ENCODE peak calls at places on chromosomes 4 and X, in five cellular contexts. One of them, this sample, is unnamed.

GRCh38 chr4:81519856-81520255 is 48.1 kb upstream of the RASGEF1B start:
- DNase-seq in left cardiac atrium: no peak
- DNase-seq in AG09309: no peak
- DNase-seq in HEK293T: no peak
- DNase-seq in mucosa of gallbladder: no peak
- DNase-seq in this sample: no peak

GRCh38 chr4:78645853-78646757 is 94.5 kb downstream of the ANXA3 start:
- DNase-seq in left cardiac atrium: peak
- DNase-seq in AG09309: peak
- DNase-seq in HEK293T: no peak
- DNase-seq in mucosa of gallbladder: peak
- DNase-seq in this sample: no peak

GRCh38 chr4:11813951-11814446 is 385.3 kb upstream of the HS3ST1 start:
- DNase-seq in left cardiac atrium: no peak
- DNase-seq in AG09309: no peak
- DNase-seq in HEK293T: no peak
- DNase-seq in mucosa of gallbladder: no peak
- DNase-seq in this sample: no peak

GRCh38 chrX:69179380-69179911 is 14.2 kb upstream of the PJA1 start:
- DNase-seq in left cardiac atrium: no peak
- DNase-seq in AG09309: no peak
- DNase-seq in HEK293T: peak
- DNase-seq in mucosa of gallbladder: no peak
- DNase-seq in this sample: peak

GRCh38 chr4:152705918-152706317 is 26.1 kb upstream of the TMEM154 start:
- DNase-seq in left cardiac atrium: no peak
- DNase-seq in AG09309: no peak
- DNase-seq in HEK293T: no peak
- DNase-seq in mucosa of gallbladder: no peak
- DNase-seq in this sample: no peak

GRCh38 chr4:72031868-72032619 is at the start of gene NPFFR2:
- DNase-seq in left cardiac atrium: peak
- DNase-seq in AG09309: no peak
- DNase-seq in HEK293T: peak
- DNase-seq in mucosa of gallbladder: peak
- DNase-seq in this sample: peak

GRCh38 chr4:47510506-47511143 is 25.6 kb downstream of the ATP10D start:
- DNase-seq in left cardiac atrium: no peak
- DNase-seq in AG09309: no peak
- DNase-seq in HEK293T: no peak
- DNase-seq in mucosa of gallbladder: no peak
- DNase-seq in this sample: no peak

GRCh38 chr4:819401-820229 is 6.3 kb downstream of the CPLX1 start:
- DNase-seq in left cardiac atrium: no peak
- DNase-seq in AG09309: no peak
- DNase-seq in HEK293T: no peak
- DNase-seq in mucosa of gallbladder: no peak
- DNase-seq in this sample: peak

GRCh38 chr4:76526585-76526990 is 91.6 kb downstream of the SHROOM3 start:
- DNase-seq in left cardiac atrium: no peak
- DNase-seq in AG09309: no peak
- DNase-seq in HEK293T: no peak
- DNase-seq in mucosa of gallbladder: peak
- DNase-seq in this sample: no peak

GRCh38 chr4:120299631-120300030 is 233.0 kb upstream of the MAD2L1 start:
- DNase-seq in left cardiac atrium: no peak
- DNase-seq in AG09309: no peak
- DNase-seq in HEK293T: no peak
- DNase-seq in mucosa of gallbladder: no peak
- DNase-seq in this sample: no peak

GRCh38 chr4:184331155-184331995 is 113.7 kb upstream of the ENPP6 start:
- DNase-seq in left cardiac atrium: no peak
- DNase-seq in AG09309: no peak
- DNase-seq in HEK293T: no peak
- DNase-seq in mucosa of gallbladder: peak
- DNase-seq in this sample: peak

GRCh38 chr4:108446554-108446953 is 173.8 kb upstream of the RPL34 start:
- DNase-seq in left cardiac atrium: no peak
- DNase-seq in AG09309: no peak
- DNase-seq in HEK293T: no peak
- DNase-seq in mucosa of gallbladder: no peak
- DNase-seq in this sample: no peak

GRCh38 chr4:174134361-174134760 is 149.1 kb downstream of the FBXO8 start:
- DNase-seq in left cardiac atrium: no peak
- DNase-seq in AG09309: no peak
- DNase-seq in HEK293T: no peak
- DNase-seq in mucosa of gallbladder: no peak
- DNase-seq in this sample: no peak

GRCh38 chrX:23908219-23909003 is 605 bp downstream of the CXorf58 start:
- DNase-seq in left cardiac atrium: no peak
- DNase-seq in AG09309: no peak
- DNase-seq in HEK293T: no peak
- DNase-seq in mucosa of gallbladder: no peak
- DNase-seq in this sample: peak

GRCh38 chrX:149630681-149631292 is 805 bp downstream of the TMEM185A start:
- DNase-seq in left cardiac atrium: no peak
- DNase-seq in AG09309: peak
- DNase-seq in HEK293T: peak
- DNase-seq in mucosa of gallbladder: no peak
- DNase-seq in this sample: no peak

GRCh38 chrX:129945131-129945530 is 37.3 kb upstream of the BCORL1 start:
- DNase-seq in left cardiac atrium: no peak
- DNase-seq in AG09309: no peak
- DNase-seq in HEK293T: no peak
- DNase-seq in mucosa of gallbladder: no peak
- DNase-seq in this sample: no peak

GRCh38 chr4:3371581-3372001 is 70.2 kb upstream of the HGFAC start:
- DNase-seq in left cardiac atrium: no peak
- DNase-seq in AG09309: no peak
- DNase-seq in HEK293T: peak
- DNase-seq in mucosa of gallbladder: no peak
- DNase-seq in this sample: peak

This sample was measured in endodermal cell.